ENCODE peak calls at places on chromosomes 7 and 10, in four cellular contexts. O is cardiac septum, Q is COLO829, L is pulmonary artery endothelial cell. B is an unnamed sample.

GRCh38 chr7:116988363-116988989 is 35.2 kb downstream of the ST7 start:
- DNase-seq in O (no peak), Q (peak), L (no peak), B (no peak)

GRCh38 chr10:131702521-131703356 is 198.1 kb upstream of the PPP2R2D start:
- DNase-seq in O (peak), Q (no peak), L (no peak), B (no peak)

GRCh38 chr10:86339226-86339865 is 27.2 kb downstream of the GRID1 start:
- DNase-seq in O (peak), Q (no peak), L (no peak), B (no peak)

GRCh38 chr10:78749200-78749599 is 319.6 kb upstream of the ZMIZ1 start:
- DNase-seq in O (no peak), Q (no peak), L (no peak), B (no peak)

GRCh38 chr7:86598311-86598710 is 45.4 kb upstream of the GRM3 start:
- DNase-seq in O (no peak), Q (peak), L (no peak), B (no peak)

GRCh38 chr10:92965314-92965713 is 95.3 kb upstream of the CYP26C1 start:
- DNase-seq in O (no peak), Q (peak), L (peak), B (no peak)

GRCh38 chr7:70178787-70179186 is 580.5 kb downstream of the AUTS2 start:
- DNase-seq in O (no peak), Q (no peak), L (no peak), B (no peak)

GRCh38 chr10:86264481-86265231 is 101.9 kb downstream of the GRID1 start:
- DNase-seq in O (peak), Q (no peak), L (no peak), B (no peak)

GRCh38 chr7:69295971-69296370 is 302.3 kb upstream of the AUTS2 start:
- DNase-seq in O (no peak), Q (no peak), L (no peak), B (no peak)

GRCh38 chr7:142001163-142001874 is 5.6 kb downstream of the MGAM start:
- DNase-seq in O (no peak), Q (peak), L (no peak), B (no peak)

GRCh38 chr7:138186951-138187351 is 110.7 kb downstream of the AKR1D1 start:
- DNase-seq in O (no peak), Q (peak), L (no peak), B (no peak)

GRCh38 chr7:41630741-41631140 is 72.1 kb downstream of the INHBA start:
- DNase-seq in O (no peak), Q (no peak), L (no peak), B (no peak)

GRCh38 chr7:32587431-32587948 is 92.2 kb downstream of the AVL9 start:
- DNase-seq in O (no peak), Q (peak), L (peak), B (peak)

GRCh38 chr10:16686081-16686902 is 130.9 kb downstream of the RSU1 start:
- DNase-seq in O (no peak), Q (no peak), L (no peak), B (no peak)

GRCh38 chr10:71694567-71694968 is 25.0 kb downstream of the C10orf105 start:
- DNase-seq in O (peak), Q (no peak), L (no peak), B (no peak)

GRCh38 chr7:3781607-3782006 is 480.6 kb downstream of the SDK1 start:
- DNase-seq in O (no peak), Q (no peak), L (no peak), B (no peak)

GRCh38 chr10:76428541-76429330 is 997.3 kb downstream of the LRMDA start:
- DNase-seq in O (no peak), Q (peak), L (no peak), B (peak)

GRCh38 chr10:90174531-90174930 is 473.1 kb downstream of the KIF20B start:
- DNase-seq in O (no peak), Q (no peak), L (no peak), B (no peak)

GRCh38 chr10:109040622-109041021 is 882.7 kb downstream of the XPNPEP1 start:
- DNase-seq in O (no peak), Q (no peak), L (no peak), B (no peak)

GRCh38 chr7:154953006-154953684 is 49.8 kb downstream of the PAXIP1 start:
- DNase-seq in O (no peak), Q (peak), L (no peak), B (peak)

GRCh38 chr10:92830478-92831389 is 17.6 kb upstream of the EXOC6 start:
- DNase-seq in O (no peak), Q (no peak), L (peak), B (no peak)

GRCh38 chr10:114571316-114571999 is 86.6 kb downstream of the ABLIM1 start:
- DNase-seq in O (no peak), Q (no peak), L (no peak), B (peak)

GRCh38 chr7:27873981-27874957 is 134.3 kb downstream of the TAX1BP1 start:
- DNase-seq in O (no peak), Q (peak), L (peak), B (peak)

GRCh38 chr7:20647908-20648776 is 32.7 kb downstream of the ABCB5 start:
- DNase-seq in O (no peak), Q (peak), L (no peak), B (no peak)

GRCh38 chr10:7950981-7951847 is 103.3 kb upstream of the GATA3 start:
- DNase-seq in O (no peak), Q (no peak), L (no peak), B (no peak)

B was measured in GM04504.